ENCODE peak calls at places on chromosomes 4 and X, in eight cellular contexts. One of them, this sample, is unnamed.
A peak's percentile ranks its signal among the peaks of the same experiment; 100 is the strongest.

GRCh38 chr4:48543796-48544195 is 53.7 kb downstream of the ZAR1 start:
- DNase-seq in AG10803: no peak
- DNase-seq in T-helper 1 cell: no peak
- DNase-seq in testis: no peak
- DNase-seq in neural crest cell: no peak
- DNase-seq in SW480: no peak
- DNase-seq in GM13977: no peak
- DNase-seq in neural progenitor cell: no peak
- DNase-seq in this sample: no peak

GRCh38 chr4:151912626-151913025 is 151.8 kb upstream of the GATB start:
- DNase-seq in AG10803: no peak
- DNase-seq in T-helper 1 cell: no peak
- DNase-seq in testis: no peak
- DNase-seq in neural crest cell: no peak
- DNase-seq in SW480: no peak
- DNase-seq in GM13977: no peak
- DNase-seq in neural progenitor cell: no peak
- DNase-seq in this sample: no peak

GRCh38 chrX:140503230-140503585 is 1.7 kb downstream of the SOX3 start:
- DNase-seq in AG10803: no peak
- DNase-seq in T-helper 1 cell: no peak
- DNase-seq in testis: peak; percentile 41
- DNase-seq in neural crest cell: no peak
- DNase-seq in SW480: no peak
- DNase-seq in GM13977: no peak
- DNase-seq in neural progenitor cell: peak; percentile 4
- DNase-seq in this sample: no peak

GRCh38 chrX:12988797-12989196 is 13.9 kb downstream of the TMSB4X start:
- DNase-seq in AG10803: peak; percentile 58
- DNase-seq in T-helper 1 cell: no peak
- DNase-seq in testis: no peak
- DNase-seq in neural crest cell: no peak
- DNase-seq in SW480: peak; percentile 81
- DNase-seq in GM13977: no peak
- DNase-seq in neural progenitor cell: no peak
- DNase-seq in this sample: peak; percentile 69

GRCh38 chr4:2071912-2072867 is 13.1 kb downstream of the NAT8L start:
- DNase-seq in AG10803: no peak
- DNase-seq in T-helper 1 cell: no peak
- DNase-seq in testis: peak; percentile 82
- DNase-seq in neural crest cell: peak; percentile 53
- DNase-seq in SW480: no peak
- DNase-seq in GM13977: peak; percentile 12
- DNase-seq in neural progenitor cell: no peak
- DNase-seq in this sample: no peak

GRCh38 chr4:48212165-48212564 is 57.5 kb downstream of the TEC start:
- DNase-seq in AG10803: no peak
- DNase-seq in T-helper 1 cell: no peak
- DNase-seq in testis: no peak
- DNase-seq in neural crest cell: no peak
- DNase-seq in SW480: no peak
- DNase-seq in GM13977: peak; percentile 24
- DNase-seq in neural progenitor cell: no peak
- DNase-seq in this sample: no peak

GRCh38 chr4:53361451-53361850 is 4.4 kb downstream of the SCFD2 start:
- DNase-seq in AG10803: peak; percentile 50
- DNase-seq in T-helper 1 cell: no peak
- DNase-seq in testis: no peak
- DNase-seq in neural crest cell: no peak
- DNase-seq in SW480: no peak
- DNase-seq in GM13977: no peak
- DNase-seq in neural progenitor cell: no peak
- DNase-seq in this sample: no peak

GRCh38 chr4:3708103-3708510 is 58.1 kb upstream of the ADRA2C start:
- DNase-seq in AG10803: peak; percentile 86
- DNase-seq in T-helper 1 cell: no peak
- DNase-seq in testis: peak; percentile 30
- DNase-seq in neural crest cell: no peak
- DNase-seq in SW480: no peak
- DNase-seq in GM13977: no peak
- DNase-seq in neural progenitor cell: peak; percentile 34
- DNase-seq in this sample: no peak

GRCh38 chrX:106144755-106145639 is 23.1 kb upstream of the PWWP3B start:
- DNase-seq in AG10803: no peak
- DNase-seq in T-helper 1 cell: no peak
- DNase-seq in testis: peak; percentile 91
- DNase-seq in neural crest cell: no peak
- DNase-seq in SW480: no peak
- DNase-seq in GM13977: no peak
- DNase-seq in neural progenitor cell: no peak
- DNase-seq in this sample: no peak

GRCh38 chr4:19689511-19689910 is 562.2 kb upstream of the SLIT2 start:
- DNase-seq in AG10803: peak; percentile 93
- DNase-seq in T-helper 1 cell: no peak
- DNase-seq in testis: no peak
- DNase-seq in neural crest cell: no peak
- DNase-seq in SW480: no peak
- DNase-seq in GM13977: no peak
- DNase-seq in neural progenitor cell: no peak
- DNase-seq in this sample: peak; percentile 75

GRCh38 chrX:24243692-24244091 is 70.2 kb downstream of the SUPT20HL2 start:
- DNase-seq in AG10803: peak; percentile 58
- DNase-seq in T-helper 1 cell: no peak
- DNase-seq in testis: no peak
- DNase-seq in neural crest cell: no peak
- DNase-seq in SW480: no peak
- DNase-seq in GM13977: no peak
- DNase-seq in neural progenitor cell: no peak
- DNase-seq in this sample: no peak

GRCh38 chr4:7120341-7120740 is 52.5 kb upstream of the GRPEL1 start:
- DNase-seq in AG10803: no peak
- DNase-seq in T-helper 1 cell: no peak
- DNase-seq in testis: peak; percentile 53
- DNase-seq in neural crest cell: no peak
- DNase-seq in SW480: peak; percentile 17
- DNase-seq in GM13977: peak; percentile 51
- DNase-seq in neural progenitor cell: no peak
- DNase-seq in this sample: peak; percentile 31

GRCh38 chr4:90536408-90536807 is 409.2 kb downstream of the CCSER1 start:
- DNase-seq in AG10803: no peak
- DNase-seq in T-helper 1 cell: no peak
- DNase-seq in testis: no peak
- DNase-seq in neural crest cell: no peak
- DNase-seq in SW480: no peak
- DNase-seq in GM13977: no peak
- DNase-seq in neural progenitor cell: no peak
- DNase-seq in this sample: no peak

GRCh38 chr4:68372588-68372987 is 22.7 kb upstream of the YTHDC1 start:
- DNase-seq in AG10803: peak; percentile 53
- DNase-seq in T-helper 1 cell: no peak
- DNase-seq in testis: no peak
- DNase-seq in neural crest cell: no peak
- DNase-seq in SW480: no peak
- DNase-seq in GM13977: no peak
- DNase-seq in neural progenitor cell: no peak
- DNase-seq in this sample: no peak

GRCh38 chr4:21949073-21949457 is 493 bp upstream of the KCNIP4 start:
- DNase-seq in AG10803: no peak
- DNase-seq in T-helper 1 cell: no peak
- DNase-seq in testis: peak; percentile 30
- DNase-seq in neural crest cell: no peak
- DNase-seq in SW480: no peak
- DNase-seq in GM13977: no peak
- DNase-seq in neural progenitor cell: peak; percentile 46
- DNase-seq in this sample: peak; percentile 26

GRCh38 chr4:29304595-29304994 is 1415.6 kb upstream of the PCDH7 start:
- DNase-seq in AG10803: peak; percentile 0
- DNase-seq in T-helper 1 cell: no peak
- DNase-seq in testis: no peak
- DNase-seq in neural crest cell: no peak
- DNase-seq in SW480: peak; percentile 70
- DNase-seq in GM13977: no peak
- DNase-seq in neural progenitor cell: no peak
- DNase-seq in this sample: peak; percentile 11

GRCh38 chr4:74109894-74110605 is 11.1 kb upstream of the CXCL2 start:
- DNase-seq in AG10803: peak; percentile 88
- DNase-seq in T-helper 1 cell: no peak
- DNase-seq in testis: no peak
- DNase-seq in neural crest cell: no peak
- DNase-seq in SW480: peak; percentile 29
- DNase-seq in GM13977: no peak
- DNase-seq in neural progenitor cell: no peak
- DNase-seq in this sample: peak; percentile 93

GRCh38 chrX:2538016-2538415 is 37.2 kb upstream of the DHRSX start:
- DNase-seq in AG10803: no peak
- DNase-seq in T-helper 1 cell: no peak
- DNase-seq in testis: no peak
- DNase-seq in neural crest cell: peak; percentile 18
- DNase-seq in SW480: no peak
- DNase-seq in GM13977: no peak
- DNase-seq in neural progenitor cell: peak; percentile 87
- DNase-seq in this sample: no peak

GRCh38 chr4:156941940-156942548 is 29.6 kb downstream of the PDGFC start:
- DNase-seq in AG10803: peak; percentile 75
- DNase-seq in T-helper 1 cell: no peak
- DNase-seq in testis: peak; percentile 17
- DNase-seq in neural crest cell: peak; percentile 17
- DNase-seq in SW480: peak; percentile 57
- DNase-seq in GM13977: no peak
- DNase-seq in neural progenitor cell: peak; percentile 71
- DNase-seq in this sample: peak; percentile 71

GRCh38 chrX:80765226-80765625 is 44.5 kb downstream of the BRWD3 start:
- DNase-seq in AG10803: peak; percentile 86
- DNase-seq in T-helper 1 cell: no peak
- DNase-seq in testis: no peak
- DNase-seq in neural crest cell: no peak
- DNase-seq in SW480: peak; percentile 2
- DNase-seq in GM13977: no peak
- DNase-seq in neural progenitor cell: no peak
- DNase-seq in this sample: peak; percentile 75

GRCh38 chr4:44629280-44629866 is 22.1 kb downstream of the YIPF7 start:
- DNase-seq in AG10803: peak; percentile 47
- DNase-seq in T-helper 1 cell: no peak
- DNase-seq in testis: peak; percentile 54
- DNase-seq in neural crest cell: peak; percentile 32
- DNase-seq in SW480: peak; percentile 45
- DNase-seq in GM13977: peak; percentile 54
- DNase-seq in neural progenitor cell: peak; percentile 66
- DNase-seq in this sample: peak; percentile 66

This sample was measured in HT1080.